ENCODE peak calls at places on chromosomes 11 and 22, in eight cellular contexts. P is HFF-Myc; V is cardiac fibroblast; C is ureter; G is LHCN-M2; H is GM03348; T is EL; O is stimulated activated CD8-positive, alpha-beta memory T cell treated with anti-CD3 and anti-CD28 coated beads, Interleukin-7, amount 100 ng/mL, for 24 hours. X is an unnamed sample.

GRCh38 chr22:37021710-37022482 is 2.4 kb downstream of the MPST start:
- DNase-seq in P (no peak), V (peak; percentile 48), C (no peak), G (peak; percentile 37), H (peak; percentile 76), T (peak; percentile 47), O (peak; percentile 24), X (peak; percentile 60)

GRCh38 chr11:64874308-64874707 is 4.1 kb downstream of the EHD1 start:
- DNase-seq in P (no peak), V (no peak), C (no peak), G (peak; percentile 93), H (no peak), T (no peak), O (no peak), X (no peak)

GRCh38 chr22:49633010-49633324 is 194.7 kb downstream of the BRD1 start:
- DNase-seq in P (no peak), V (no peak), C (no peak), G (no peak), H (no peak), T (no peak), O (no peak), X (no peak)

GRCh38 chr11:123306531-123306930 is 111.5 kb upstream of the CLMP start:
- DNase-seq in P (no peak), V (no peak), C (no peak), G (no peak), H (no peak), T (no peak), O (no peak), X (no peak)

GRCh38 chr11:47087801-47088200 is 88.9 kb downstream of the ARFGAP2 start:
- DNase-seq in P (no peak), V (no peak), C (no peak), G (no peak), H (no peak), T (no peak), O (no peak), X (no peak)

GRCh38 chr22:24938741-24939341 is 7.7 kb downstream of the LHFPL7 start:
- DNase-seq in P (no peak), V (peak; percentile 66), C (no peak), G (peak; percentile 27), H (peak; percentile 76), T (peak; percentile 23), O (no peak), X (peak; percentile 64)

GRCh38 chr11:83694191-83694905 is 408.2 kb upstream of the CCDC90B start:
- DNase-seq in P (no peak), V (no peak), C (no peak), G (no peak), H (no peak), T (no peak), O (no peak), X (no peak)

GRCh38 chr22:41561335-41561734 is 525 bp downstream of the CSDC2 start:
- DNase-seq in P (no peak), V (no peak), C (no peak), G (peak; percentile 17), H (no peak), T (no peak), O (no peak), X (peak; percentile 32)

GRCh38 chr11:63020671-63021255 is 5.1 kb upstream of the SLC22A8 start:
- DNase-seq in P (no peak), V (no peak), C (no peak), G (no peak), H (no peak), T (peak; percentile 15), O (peak; percentile 21), X (no peak)

GRCh38 chr11:77093987-77094840 is 8.4 kb upstream of the OMP start:
- DNase-seq in P (no peak), V (no peak), C (no peak), G (no peak), H (no peak), T (no peak), O (no peak), X (no peak)